ENCODE peak calls at places on chromosome 11, in four cellular contexts. W is GM23248, O is ovary, D is K562. X is an unnamed sample.

GRCh38 chr11:66617148-66617814 is 851 bp downstream of the RBM14 start:
- DNase-seq in W (peak; percentile 91), O (no peak), D (no peak), X (no peak)

GRCh38 chr11:102603091-102603490 is 22.0 kb downstream of the MMP20 start:
- DNase-seq in W (peak; percentile 49), O (no peak), D (no peak), X (no peak)

GRCh38 chr11:116993599-116993998 is 104.6 kb downstream of the SIK3 start:
- DNase-seq in W (no peak), O (no peak), D (no peak), X (no peak)

GRCh38 chr11:101458161-101458560 is 125.6 kb downstream of the TRPC6 start:
- DNase-seq in W (peak; percentile 81), O (no peak), D (no peak), X (peak; percentile 89)

GRCh38 chr11:68798221-68798813 is 43.4 kb downstream of the CPT1A start:
- DNase-seq in W (peak; percentile 32), O (no peak), D (peak; percentile 59), X (no peak)

GRCh38 chr11:64976651-64977050 is 4.7 kb upstream of the MAJIN start:
- DNase-seq in W (no peak), O (no peak), D (no peak), X (no peak)

GRCh38 chr11:27444801-27445215 is 27.8 kb downstream of the LGR4 start:
- DNase-seq in W (no peak), O (no peak), D (no peak), X (no peak)

GRCh38 chr11:46680815-46681214 is 19.6 kb downstream of the ARHGAP1 start:
- DNase-seq in W (no peak), O (no peak), D (no peak), X (no peak)

GRCh38 chr11:116375221-116375620 is 397.6 kb downstream of the BUD13 start:
- DNase-seq in W (no peak), O (no peak), D (no peak), X (no peak)

GRCh38 chr11:35039076-35039475 is 99.9 kb upstream of the CD44 start:
- DNase-seq in W (peak; percentile 22), O (no peak), D (no peak), X (no peak)

GRCh38 chr11:35304393-35304790 is 115.0 kb downstream of the SLC1A2 start:
- DNase-seq in W (peak; percentile 88), O (no peak), D (no peak), X (no peak)

GRCh38 chr11:109865558-109866186 is 227.5 kb upstream of the ZC3H12C start:
- DNase-seq in W (no peak), O (no peak), D (no peak), X (peak; percentile 7)

GRCh38 chr11:134552749-134553148 is 140.7 kb upstream of the B3GAT1 start:
- DNase-seq in W (no peak), O (no peak), D (no peak), X (no peak)

GRCh38 chr11:2475151-2475918 is 30.5 kb downstream of the KCNQ1 start:
- DNase-seq in W (no peak), O (no peak), D (no peak), X (no peak)

GRCh38 chr11:69540118-69541000 is 58.9 kb downstream of the LINC01488 start:
- DNase-seq in W (no peak), O (no peak), D (peak; percentile 40), X (no peak)

GRCh38 chr11:122045181-122045586 is 70.8 kb downstream of the BLID start:
- DNase-seq in W (peak; percentile 85), O (no peak), D (no peak), X (peak; percentile 97)

GRCh38 chr11:95453616-95454118 is 222.7 kb upstream of the SESN3 start:
- DNase-seq in W (peak; percentile 59), O (no peak), D (peak; percentile 16), X (peak; percentile 79)

GRCh38 chr11:19316434-19316833 is 75.7 kb upstream of the E2F8 start:
- DNase-seq in W (peak; percentile 43), O (peak; percentile 21), D (no peak), X (no peak)

GRCh38 chr11:130209944-130210854 is 50.6 kb downstream of the ST14 start:
- DNase-seq in W (no peak), O (no peak), D (peak; percentile 4), X (no peak)

GRCh38 chr11:133506551-133507094 is 25.7 kb downstream of the OPCML start:
- DNase-seq in W (no peak), O (no peak), D (no peak), X (no peak)

GRCh38 chr11:69290791-69291190 is 3.2 kb upstream of the MYEOV start:
- DNase-seq in W (no peak), O (no peak), D (no peak), X (no peak)

GRCh38 chr11:37504066-37504611 is 906.1 kb upstream of the RAG2 start:
- DNase-seq in W (peak; percentile 33), O (no peak), D (no peak), X (peak; percentile 94)

GRCh38 chr11:115581871-115582639 is 77.8 kb upstream of the CADM1 start:
- DNase-seq in W (no peak), O (no peak), D (no peak), X (peak; percentile 20)

GRCh38 chr11:131370090-131370751 is at the start of gene NTM:
- DNase-seq in W (peak; percentile 17), O (no peak), D (no peak), X (peak; percentile 6)

GRCh38 chr11:47451436-47451835 is 2.5 kb upstream of the RAPSN start:
- DNase-seq in W (no peak), O (no peak), D (no peak), X (no peak)

GRCh38 chr11:5291207-5291838 is 10.4 kb downstream of the OR51B4 start:
- DNase-seq in W (peak; percentile 56), O (no peak), D (peak; percentile 49), X (no peak)

GRCh38 chr11:134052988-134053945 is 15.6 kb upstream of the JAM3 start:
- DNase-seq in W (peak; percentile 71), O (no peak), D (no peak), X (no peak)

GRCh38 chr11:12668166-12668565 is 6.1 kb upstream of the TEAD1 start:
- DNase-seq in W (no peak), O (no peak), D (no peak), X (no peak)

GRCh38 chr11:68569357-68569756 is 108.8 kb downstream of the PPP6R3 start:
- DNase-seq in W (no peak), O (no peak), D (no peak), X (no peak)

GRCh38 chr11:70913715-70914231 is 338.6 kb downstream of the SHANK2 start:
- DNase-seq in W (no peak), O (no peak), D (no peak), X (no peak)

DNA sequence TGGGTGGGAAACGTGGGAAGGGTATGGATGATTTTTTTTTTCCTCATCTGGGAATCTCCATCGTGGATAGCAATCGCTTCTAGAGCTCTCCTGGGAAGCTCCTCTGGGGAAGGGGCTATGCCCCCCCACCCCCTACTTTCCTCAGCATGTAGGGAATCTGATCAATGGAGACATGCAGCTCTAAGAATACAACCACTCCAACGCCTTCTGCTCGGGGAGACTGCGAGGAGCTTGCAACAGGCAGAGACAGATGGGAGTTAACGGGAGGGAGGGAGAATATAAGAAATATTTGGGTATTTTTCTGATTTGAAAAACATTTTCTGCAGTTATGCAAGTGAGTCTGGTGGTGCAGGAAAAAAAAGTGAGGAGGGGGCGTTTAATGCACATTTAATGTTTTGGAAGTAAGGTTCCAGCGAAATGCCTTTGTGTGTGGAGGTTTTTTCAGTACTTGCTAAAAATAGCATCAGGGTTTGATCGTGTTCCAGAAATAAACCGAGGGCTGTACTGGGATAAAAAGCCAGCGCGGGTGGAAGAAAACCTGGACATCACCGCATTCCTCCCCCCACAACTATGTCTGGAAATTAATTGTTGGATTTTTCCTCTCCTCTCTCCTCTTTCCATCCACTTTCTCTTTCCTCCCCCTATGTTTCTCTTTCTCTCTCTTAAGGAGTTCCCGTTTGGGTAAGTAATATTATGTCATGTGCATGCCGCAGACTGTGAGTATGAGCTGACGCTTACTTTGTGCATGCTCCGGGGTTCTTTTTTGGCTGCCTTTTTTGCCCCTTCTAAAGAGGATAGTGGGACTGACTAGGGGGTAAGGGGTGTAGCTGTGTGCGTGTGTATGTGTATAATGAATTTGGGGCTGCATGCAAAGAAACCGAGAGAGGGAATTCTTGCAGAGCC is 104.4 kb upstream of the HSD17B12 start:
- DNase-seq in W (peak; percentile 67), O (no peak), D (no peak), X (no peak)
- H3K4me1 ChIP-seq in W (peaks cover 20% of the 10 kb centered on the region), O (peaks cover 13% of the 10 kb centered on the region), D (no peaks in the 10 kb centered on the region), X (no peaks in the 10 kb centered on the region)

DNA sequence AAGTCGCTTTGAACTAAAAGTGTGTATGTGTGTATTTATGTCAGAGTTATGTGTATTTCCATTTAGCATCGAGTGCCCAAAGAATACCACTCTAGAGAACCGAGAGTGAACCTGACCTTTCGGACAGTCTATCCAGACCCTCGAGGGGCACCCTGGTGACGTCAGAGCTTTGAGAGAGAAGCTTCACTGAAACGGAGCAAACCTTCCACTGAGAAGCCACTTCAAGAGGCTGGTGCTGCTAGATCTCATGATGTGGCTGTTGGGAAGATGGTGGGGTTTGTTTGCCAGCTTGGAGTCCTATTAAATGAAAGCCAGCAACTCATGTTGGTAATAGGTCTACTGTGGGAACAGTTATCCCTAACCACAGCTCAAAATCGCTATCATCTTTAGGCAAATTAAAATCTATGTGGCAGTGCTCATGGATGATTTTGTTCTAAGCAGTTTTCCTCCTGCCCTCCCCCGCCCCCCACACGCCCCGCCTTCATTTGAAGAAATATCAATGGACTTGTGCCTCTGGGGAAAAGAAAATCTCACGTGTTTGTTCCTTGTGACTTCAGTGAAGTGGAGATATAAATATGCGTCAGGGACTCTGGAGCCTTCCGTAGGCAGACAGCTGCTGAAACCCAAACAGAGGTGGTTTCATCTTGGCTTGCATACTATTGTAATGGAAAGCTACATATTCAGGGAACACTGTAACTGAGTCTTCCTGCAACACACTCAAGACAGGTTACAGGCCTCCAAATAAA is 22.4 kb upstream of the C11orf96 start:
- DNase-seq in W (no peak), O (no peak), D (no peak), X (no peak)
- H3K27ac ChIP-seq in W (peak overlapping the region; percentile 69), O (peak overlapping the region; percentile 93), D (peak overlapping the region; percentile 60), X (peak overlapping the region; percentile 95)

DNA sequence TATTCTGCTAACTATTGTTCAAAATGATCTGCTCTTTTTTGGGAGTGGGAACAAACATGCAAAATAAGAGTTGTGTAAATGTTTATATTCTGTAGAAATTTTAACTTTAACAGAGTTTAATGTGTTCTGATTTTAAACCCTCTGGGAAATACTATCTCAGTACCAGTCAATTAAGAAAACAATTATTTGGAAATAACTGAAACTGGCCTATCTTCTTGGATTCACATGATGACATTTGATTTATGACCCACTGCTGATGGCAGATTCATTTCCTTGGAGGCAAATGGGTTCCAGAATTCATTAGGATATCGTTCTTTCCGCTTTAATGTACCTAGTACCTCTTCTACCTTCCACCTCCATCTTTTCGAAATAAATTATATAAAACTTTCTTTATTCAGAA is 5.5 kb downstream of the SIK2 start:
- DNase-seq in W (no peak), O (no peak), D (no peak), X (no peak)
- H3K4me1 ChIP-seq in W (peaks cover 46% of the 10 kb centered on the region), O (peaks cover 4% of the 10 kb centered on the region), D (peaks cover 6% of the 10 kb centered on the region), X (peaks cover 36% of the 10 kb centered on the region)

DNA sequence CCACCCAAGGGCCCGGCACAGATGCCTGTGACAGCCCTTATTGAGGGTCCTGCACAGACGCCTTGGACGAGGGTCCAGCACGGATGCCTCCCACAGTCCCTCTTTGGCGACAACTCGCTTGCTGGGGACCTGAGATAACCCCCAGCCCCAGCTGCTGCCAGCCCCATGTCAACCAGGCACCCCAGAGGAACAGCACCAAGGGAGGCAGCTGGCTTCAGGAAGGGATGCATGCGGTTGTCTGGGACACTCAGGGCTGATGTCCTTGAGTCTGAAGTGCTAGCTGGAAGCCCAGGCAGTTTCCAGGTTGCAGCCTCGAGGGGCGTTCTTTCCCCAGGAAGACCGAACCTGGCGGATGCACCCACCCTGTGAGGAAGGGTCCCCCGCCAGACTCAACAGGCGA is 33.8 kb downstream of the MOB2 start:
- DNase-seq in W (no peak), O (no peak), D (no peak), X (no peak)
- H3K27ac ChIP-seq in W (no peak overlapping the region), O (no peak overlapping the region), D (no peak overlapping the region), X (no peak overlapping the region)

X was measured in foreskin keratinocyte.